ENCODE peak calls at places on chromosomes 5 and 9, in five cellular contexts. B is NCI-H2171 treated with DMSO at 0.1 percent for 48 hours, D is putamen, M is upper lobe of right lung, X is pancreas. I is an unnamed sample.

GRCh38 chr9:134381671-134382505 is 55.6 kb downstream of the RXRA start:
- DNase-seq in D (no peak), B (no peak), X (no peak), M (no peak), I (no peak)

GRCh38 chr9:20873240-20873860 is 158.1 kb downstream of the HACD4 start:
- DNase-seq in X (no peak), M (no peak), D (no peak), B (no peak), I (no peak)

GRCh38 chr5:177545487-177546261 is 8.7 kb downstream of the FAM193B start:
- DNase-seq in X (no peak), M (no peak), D (no peak), B (peak; percentile 8), I (no peak)

GRCh38 chr9:133133680-133134418 is 12.8 kb upstream of the RALGDS start:
- DNase-seq in X (peak; percentile 97), B (peak; percentile 88), M (peak; percentile 88), D (peak; percentile 88), I (peak; percentile 75)

GRCh38 chr5:92391-93220 is 638 bp downstream of the PLEKHG4B start:
- DNase-seq in M (no peak), B (peak; percentile 58), D (no peak), X (no peak), I (no peak)

GRCh38 chr9:87610200-87611155 is 112.8 kb downstream of the DAPK1 start:
- DNase-seq in X (no peak), D (peak; percentile 69), B (no peak), M (no peak), I (no peak)

GRCh38 chr9:92206490-92206889 is 87.0 kb downstream of the IARS1 start:
- DNase-seq in D (no peak), M (no peak), X (no peak), B (no peak), I (no peak)

GRCh38 chr5:163770625-163771024 is 265.2 kb downstream of the MAT2B start:
- DNase-seq in B (no peak), M (no peak), D (no peak), X (no peak), I (no peak)

GRCh38 chr9:21825637-21826036 is 23.2 kb downstream of the MTAP start:
- DNase-seq in B (no peak), M (no peak), X (no peak), D (no peak), I (no peak)

GRCh38 chr9:126788631-126789349 is 16.1 kb upstream of the ZBTB43 start:
- DNase-seq in M (peak; percentile 13), D (no peak), B (no peak), X (no peak), I (no peak)

GRCh38 chr9:130438368-130438981 is 6.3 kb upstream of the ASS1 start:
- DNase-seq in X (no peak), B (no peak), D (no peak), M (no peak), I (no peak)

GRCh38 chr9:8555767-8556500 is 756.4 kb upstream of the DMAC1 start:
- DNase-seq in X (no peak), B (no peak), M (no peak), D (no peak), I (no peak)

GRCh38 chr9:76459691-76460635 is 981 bp downstream of the GCNT1 start:
- DNase-seq in B (no peak), D (peak; percentile 28), X (peak; percentile 27), M (peak; percentile 69), I (no peak)

GRCh38 chr9:83444110-83444509 is 94.1 kb downstream of the FRMD3 start:
- DNase-seq in B (no peak), M (no peak), X (no peak), D (no peak), I (no peak)

GRCh38 chr9:88017086-88017485 is 42.8 kb upstream of the CDK20 start:
- DNase-seq in B (no peak), D (no peak), X (no peak), M (no peak), I (no peak)

GRCh38 chr5:92945630-92946097 is 635.4 kb downstream of the NR2F1-AS1 start:
- DNase-seq in B (no peak), M (no peak), D (peak; percentile 55), X (no peak), I (no peak)

GRCh38 chr9:13109781-13110180 is 169.7 kb downstream of the MPDZ start:
- DNase-seq in M (no peak), B (peak; percentile 9), D (no peak), X (no peak), I (no peak)

GRCh38 chr9:126431112-126431742 is 104.6 kb downstream of the MVB12B start:
- DNase-seq in M (no peak), D (peak; percentile 62), B (no peak), X (no peak), I (no peak)

GRCh38 chr5:143065185-143065584 is 295.0 kb downstream of the ARHGAP26 start:
- DNase-seq in X (no peak), D (no peak), M (no peak), B (no peak), I (no peak)

GRCh38 chr5:81971086-81971693 is 633 bp upstream of the ATG10 start:
- DNase-seq in D (peak; percentile 38), B (peak; percentile 57), M (no peak), X (no peak), I (no peak)

GRCh38 chr5:10479226-10479721 is 37.6 kb downstream of the ROPN1L start:
- DNase-seq in B (peak; percentile 76), M (no peak), D (no peak), X (no peak), I (no peak)

GRCh38 chr9:6566409-6567139 is 79.0 kb downstream of the GLDC start:
- DNase-seq in X (no peak), D (no peak), M (no peak), B (no peak), I (no peak)

GRCh38 chr5:5220896-5221295 is 80.8 kb downstream of the ADAMTS16 start:
- DNase-seq in B (no peak), M (no peak), X (no peak), D (no peak), I (no peak)

GRCh38 chr5:59661939-59662615 is 231.4 kb downstream of the PDE4D start:
- DNase-seq in D (no peak), B (no peak), M (no peak), X (no peak), I (no peak)

GRCh38 chr9:102459828-102460227 is 535.3 kb upstream of the CYLC2 start:
- DNase-seq in X (no peak), B (no peak), M (no peak), D (no peak), I (no peak)

GRCh38 chr5:132466453-132467291 is 23.9 kb downstream of the IRF1 start:
- DNase-seq in D (no peak), B (no peak), M (peak; percentile 78), X (no peak), I (peak; percentile 48)

GRCh38 chr5:172949426-172949825 is 9.8 kb upstream of the RPL26L1 start:
- DNase-seq in M (no peak), B (no peak), X (no peak), D (no peak), I (no peak)

GRCh38 chr5:116528519-116529234 is 45.9 kb downstream of the SEMA6A start:
- DNase-seq in B (no peak), X (no peak), D (no peak), M (no peak), I (no peak)

GRCh38 chr9:104951487-104951886 is 23.5 kb upstream of the ABCA1 start:
- DNase-seq in M (no peak), B (no peak), X (no peak), D (no peak), I (no peak)